ENCODE peak calls at places on chromosomes 4 and X, in ten cellular contexts. One of them, this sample, is unnamed.

GRCh38 chr4:13844740-13845139 is 217.2 kb upstream of the BOD1L1 start:
- DNase-seq in NCI-H345: no peak
- DNase-seq in Caki2: no peak
- DNase-seq in NCI-H82: no peak
- DNase-seq in cardiac fibroblast: peak; percentile 13
- DNase-seq in activated CD4-positive, alpha-beta memory T cell treated with anti-CD3 and anti-CD28 coated beads for 36 hours: no peak
- DNase-seq in NCI-H1105 treated with DMSO at 0.1 percent for 48 hours: no peak
- DNase-seq in lower leg skin: no peak
- DNase-seq in EH: no peak
- DNase-seq in NCI-H446 treated with DMSO at 0.1 percent for 48 hours: no peak
- DNase-seq in this sample: no peak

GRCh38 chr4:16516796-16517413 is 290.6 kb upstream of the TAPT1 start:
- DNase-seq in NCI-H345: peak; percentile 8
- DNase-seq in Caki2: no peak
- DNase-seq in NCI-H82: peak; percentile 45
- DNase-seq in cardiac fibroblast: peak; percentile 72
- DNase-seq in activated CD4-positive, alpha-beta memory T cell treated with anti-CD3 and anti-CD28 coated beads for 36 hours: no peak
- DNase-seq in NCI-H1105 treated with DMSO at 0.1 percent for 48 hours: peak; percentile 21
- DNase-seq in lower leg skin: peak; percentile 17
- DNase-seq in EH: peak; percentile 82
- DNase-seq in NCI-H446 treated with DMSO at 0.1 percent for 48 hours: no peak
- DNase-seq in this sample: no peak

GRCh38 chrX:104112326-104112951 is at the start of gene ZCCHC18:
- DNase-seq in NCI-H345: peak; percentile 56
- DNase-seq in Caki2: peak; percentile 76
- DNase-seq in NCI-H82: peak; percentile 78
- DNase-seq in cardiac fibroblast: peak; percentile 38
- DNase-seq in activated CD4-positive, alpha-beta memory T cell treated with anti-CD3 and anti-CD28 coated beads for 36 hours: peak; percentile 59
- DNase-seq in NCI-H1105 treated with DMSO at 0.1 percent for 48 hours: peak; percentile 68
- DNase-seq in lower leg skin: peak; percentile 13
- DNase-seq in EH: peak; percentile 67
- DNase-seq in NCI-H446 treated with DMSO at 0.1 percent for 48 hours: peak; percentile 47
- DNase-seq in this sample: peak; percentile 18

GRCh38 chr4:17578482-17578891 is 1.5 kb downstream of the LAP3 start:
- DNase-seq in NCI-H345: no peak
- DNase-seq in Caki2: no peak
- DNase-seq in NCI-H82: no peak
- DNase-seq in cardiac fibroblast: peak; percentile 13
- DNase-seq in activated CD4-positive, alpha-beta memory T cell treated with anti-CD3 and anti-CD28 coated beads for 36 hours: peak; percentile 27
- DNase-seq in NCI-H1105 treated with DMSO at 0.1 percent for 48 hours: no peak
- DNase-seq in lower leg skin: no peak
- DNase-seq in EH: peak; percentile 26
- DNase-seq in NCI-H446 treated with DMSO at 0.1 percent for 48 hours: no peak
- DNase-seq in this sample: no peak

GRCh38 chr4:114057746-114058145 is 78.3 kb upstream of the ARSJ start:
- DNase-seq in NCI-H345: no peak
- DNase-seq in Caki2: no peak
- DNase-seq in NCI-H82: no peak
- DNase-seq in cardiac fibroblast: no peak
- DNase-seq in activated CD4-positive, alpha-beta memory T cell treated with anti-CD3 and anti-CD28 coated beads for 36 hours: no peak
- DNase-seq in NCI-H1105 treated with DMSO at 0.1 percent for 48 hours: peak; percentile 7
- DNase-seq in lower leg skin: no peak
- DNase-seq in EH: no peak
- DNase-seq in NCI-H446 treated with DMSO at 0.1 percent for 48 hours: peak; percentile 16
- DNase-seq in this sample: no peak

GRCh38 chr4:123997116-123997515 is 600.5 kb downstream of the SPRY1 start:
- DNase-seq in NCI-H345: no peak
- DNase-seq in Caki2: no peak
- DNase-seq in NCI-H82: no peak
- DNase-seq in cardiac fibroblast: no peak
- DNase-seq in activated CD4-positive, alpha-beta memory T cell treated with anti-CD3 and anti-CD28 coated beads for 36 hours: no peak
- DNase-seq in NCI-H1105 treated with DMSO at 0.1 percent for 48 hours: no peak
- DNase-seq in lower leg skin: no peak
- DNase-seq in EH: peak; percentile 31
- DNase-seq in NCI-H446 treated with DMSO at 0.1 percent for 48 hours: no peak
- DNase-seq in this sample: no peak

GRCh38 chr4:42417491-42417890 is 20.2 kb downstream of the SHISA3 start:
- DNase-seq in NCI-H345: no peak
- DNase-seq in Caki2: no peak
- DNase-seq in NCI-H82: no peak
- DNase-seq in cardiac fibroblast: peak; percentile 18
- DNase-seq in activated CD4-positive, alpha-beta memory T cell treated with anti-CD3 and anti-CD28 coated beads for 36 hours: no peak
- DNase-seq in NCI-H1105 treated with DMSO at 0.1 percent for 48 hours: no peak
- DNase-seq in lower leg skin: no peak
- DNase-seq in EH: no peak
- DNase-seq in NCI-H446 treated with DMSO at 0.1 percent for 48 hours: no peak
- DNase-seq in this sample: no peak

GRCh38 chr4:85587952-85588351 is 113.0 kb downstream of the ARHGAP24 start:
- DNase-seq in NCI-H345: no peak
- DNase-seq in Caki2: no peak
- DNase-seq in NCI-H82: no peak
- DNase-seq in cardiac fibroblast: no peak
- DNase-seq in activated CD4-positive, alpha-beta memory T cell treated with anti-CD3 and anti-CD28 coated beads for 36 hours: no peak
- DNase-seq in NCI-H1105 treated with DMSO at 0.1 percent for 48 hours: no peak
- DNase-seq in lower leg skin: no peak
- DNase-seq in EH: no peak
- DNase-seq in NCI-H446 treated with DMSO at 0.1 percent for 48 hours: no peak
- DNase-seq in this sample: no peak

GRCh38 chr4:42280327-42281095 is 116.8 kb upstream of the SHISA3 start:
- DNase-seq in NCI-H345: peak; percentile 5
- DNase-seq in Caki2: no peak
- DNase-seq in NCI-H82: peak; percentile 52
- DNase-seq in cardiac fibroblast: peak; percentile 61
- DNase-seq in activated CD4-positive, alpha-beta memory T cell treated with anti-CD3 and anti-CD28 coated beads for 36 hours: no peak
- DNase-seq in NCI-H1105 treated with DMSO at 0.1 percent for 48 hours: no peak
- DNase-seq in lower leg skin: no peak
- DNase-seq in EH: peak; percentile 20
- DNase-seq in NCI-H446 treated with DMSO at 0.1 percent for 48 hours: no peak
- DNase-seq in this sample: peak; percentile 39